ENCODE peak calls at places on chromosomes 5 and 9, in four cellular contexts. C, Q, E and N are unnamed samples.

GRCh38 chr5:72852356-72852755 is 35.9 kb downstream of the TNPO1 start:
- DNase-seq in E (no peak), Q (no peak), C (no peak), N (no peak)

GRCh38 chr5:1318659-1319251 is 23.9 kb upstream of the TERT start:
- DNase-seq in E (no peak), C (no peak), Q (no peak), N (no peak)

GRCh38 chr5:33118761-33119415 is 321.9 kb upstream of the TARS1 start:
- DNase-seq in E (no peak), Q (peak), C (peak), N (no peak)

GRCh38 chr5:127958421-127959011 is 125.0 kb upstream of the SLC12A2 start:
- DNase-seq in C (no peak), E (no peak), Q (no peak), N (no peak)

GRCh38 chr9:63859475-63860215 is 1425.4 kb downstream of the FOXD4L5 start:
- DNase-seq in C (peak), E (peak), Q (peak), N (no peak)

GRCh38 chr5:139108056-139108811 is 89.9 kb downstream of the SIL1 start:
- DNase-seq in E (no peak), C (no peak), Q (peak), N (no peak)

GRCh38 chr5:50922942-50923767 is 256.7 kb downstream of the PARP8 start:
- DNase-seq in C (no peak), Q (no peak), E (peak), N (no peak)

GRCh38 chr9:14314929-14315753 is 1.2 kb upstream of the NFIB start:
- DNase-seq in E (peak), Q (no peak), C (peak), N (peak)

GRCh38 chr5:149559712-149560111 is 8.5 kb upstream of the CSNK1A1 start:
- DNase-seq in C (peak), E (no peak), Q (peak), N (no peak)

GRCh38 chr9:129281506-129282145 is 103.6 kb upstream of the IER5L start:
- DNase-seq in Q (no peak), C (no peak), E (no peak), N (no peak)

GRCh38 chr5:5432020-5432707 is 9.7 kb downstream of the ICE1 start:
- DNase-seq in Q (peak), C (peak), E (no peak), N (peak)

GRCh38 chr5:168766038-168766700 is 187.0 kb upstream of the PANK3 start:
- DNase-seq in C (no peak), Q (no peak), E (no peak), N (peak)

GRCh38 chr5:160133071-160133917 is 14.0 kb upstream of the PWWP2A start:
- DNase-seq in Q (no peak), C (no peak), E (peak), N (peak)

GRCh38 chr5:176780071-176780850 is 30.1 kb upstream of the UNC5A start:
- DNase-seq in C (no peak), E (no peak), Q (no peak), N (no peak)

GRCh38 chr5:9288234-9288633 is 257.6 kb downstream of the SEMA5A start:
- DNase-seq in Q (no peak), C (no peak), E (peak), N (no peak)

GRCh38 chr5:115465416-115465815 is 79.2 kb downstream of the FEM1C start:
- DNase-seq in Q (peak), E (no peak), C (peak), N (no peak)

GRCh38 chr9:118438805-118439204 is 734.6 kb downstream of the TLR4 start:
- DNase-seq in C (no peak), Q (no peak), E (no peak), N (no peak)

GRCh38 chr9:13513710-13514444 is 234.4 kb upstream of the MPDZ start:
- DNase-seq in C (peak), E (no peak), Q (peak), N (peak)

GRCh38 chr9:99130069-99130468 is 25.2 kb downstream of the TGFBR1 start:
- DNase-seq in E (no peak), Q (no peak), C (no peak), N (no peak)